ENCODE peak calls at places on chromosomes 4 and X, in five cellular contexts. F, D, T, J and N are unnamed samples.

GRCh38 chrX:65866146-65866545 is 173.7 kb downstream of the VSIG4 start:
- DNase-seq in F (no peak), D (no peak), T (no peak), J (no peak), N (no peak)

GRCh38 chr4:41319553-41319952 is 62.8 kb downstream of the UCHL1 start:
- DNase-seq in F (peak; percentile 40), D (no peak), T (no peak), J (peak; percentile 10), N (no peak)

GRCh38 chr4:48937033-48937432 is 30.5 kb upstream of the OCIAD2 start:
- DNase-seq in F (no peak), D (no peak), T (no peak), J (no peak), N (no peak)

GRCh38 chrX:67601771-67602170 is 58.0 kb downstream of the AR start:
- DNase-seq in F (no peak), D (peak; percentile 23), T (no peak), J (no peak), N (peak; percentile 21)

GRCh38 chrX:15956684-15957083 is 102.1 kb upstream of the AP1S2 start:
- DNase-seq in F (peak; percentile 71), D (peak; percentile 37), T (no peak), J (no peak), N (no peak)

GRCh38 chr4:80897537-80898303 is 132.8 kb upstream of the BMP3 start:
- DNase-seq in F (peak; percentile 6), D (no peak), T (no peak), J (no peak), N (no peak)

GRCh38 chr4:39648827-39649558 is 10.3 kb upstream of the SMIM14 start:
- DNase-seq in F (no peak), D (no peak), T (no peak), J (no peak), N (no peak)

GRCh38 chr4:23040539-23040938 is 347.8 kb downstream of the GBA3 start:
- DNase-seq in F (no peak), D (no peak), T (no peak), J (no peak), N (no peak)

GRCh38 chrX:134520860-134521390 is 61.0 kb downstream of the HPRT1 start:
- DNase-seq in F (peak; percentile 74), D (peak; percentile 73), T (peak; percentile 81), J (peak; percentile 34), N (peak; percentile 41)

GRCh38 chr4:164481306-164482091 is 272.4 kb upstream of the SMIM31 start:
- DNase-seq in F (no peak), D (no peak), T (no peak), J (no peak), N (no peak)

GRCh38 chr4:153497091-153497531 is 31.0 kb downstream of the TMEM131L start:
- DNase-seq in F (peak; percentile 53), D (no peak), T (peak; percentile 47), J (peak; percentile 58), N (no peak)

GRCh38 chrX:54492340-54492739 is 3.7 kb downstream of the FGD1 start:
- DNase-seq in F (peak; percentile 60), D (peak; percentile 56), T (peak; percentile 53), J (no peak), N (peak; percentile 58)

GRCh38 chrX:116272881-116273280 is 102.3 kb downstream of the AGTR2 start:
- DNase-seq in F (peak; percentile 54), D (no peak), T (peak; percentile 13), J (no peak), N (no peak)

GRCh38 chr4:185895866-185896265 is 83.9 kb upstream of the SORBS2 start:
- DNase-seq in F (no peak), D (no peak), T (no peak), J (no peak), N (no peak)

GRCh38 chrX:25158635-25159034 is 142.9 kb upstream of the ARX start:
- DNase-seq in F (peak; percentile 67), D (peak; percentile 72), T (peak; percentile 3), J (no peak), N (no peak)

GRCh38 chr4:163492951-163493504 is 1.5 kb upstream of the TMA16 start:
- DNase-seq in F (peak; percentile 13), D (no peak), T (peak; percentile 7), J (no peak), N (no peak)

GRCh38 chrX:153769158-153769864 is 5.3 kb downstream of the PLXNB3 start:
- DNase-seq in F (no peak), D (no peak), T (no peak), J (no peak), N (no peak)

GRCh38 chrX:48934581-48935331 is 15.9 kb upstream of the PIM2 start:
- DNase-seq in F (no peak), D (no peak), T (no peak), J (no peak), N (no peak)

GRCh38 chrX:136639506-136640176 is 8.3 kb upstream of the CD40LG start:
- DNase-seq in F (no peak), D (peak; percentile 6), T (peak; percentile 13), J (no peak), N (peak; percentile 30)

GRCh38 chrX:106862972-106863688 is 40.0 kb downstream of the RIPPLY1 start:
- DNase-seq in F (peak; percentile 46), D (no peak), T (peak; percentile 0), J (peak; percentile 3), N (no peak)

GRCh38 chr4:14415146-14415545 is 587.1 kb upstream of the CPEB2 start:
- DNase-seq in F (peak; percentile 39), D (peak; percentile 66), T (peak; percentile 51), J (no peak), N (no peak)

GRCh38 chr4:177339794-177340374 is 30.2 kb downstream of the NEIL3 start:
- DNase-seq in F (peak; percentile 55), D (peak; percentile 53), T (peak; percentile 66), J (peak; percentile 29), N (peak; percentile 55)

GRCh38 chr4:46937493-46937892 is 28.4 kb upstream of the COX7B2 start:
- DNase-seq in F (peak; percentile 22), D (no peak), T (peak; percentile 2), J (no peak), N (no peak)
- TF ChIP-seq CTCF in F (no peak), D (peak; percentile 32), T (peak; percentile 35), J (no peak), N (peak; percentile 60)

DNA sequence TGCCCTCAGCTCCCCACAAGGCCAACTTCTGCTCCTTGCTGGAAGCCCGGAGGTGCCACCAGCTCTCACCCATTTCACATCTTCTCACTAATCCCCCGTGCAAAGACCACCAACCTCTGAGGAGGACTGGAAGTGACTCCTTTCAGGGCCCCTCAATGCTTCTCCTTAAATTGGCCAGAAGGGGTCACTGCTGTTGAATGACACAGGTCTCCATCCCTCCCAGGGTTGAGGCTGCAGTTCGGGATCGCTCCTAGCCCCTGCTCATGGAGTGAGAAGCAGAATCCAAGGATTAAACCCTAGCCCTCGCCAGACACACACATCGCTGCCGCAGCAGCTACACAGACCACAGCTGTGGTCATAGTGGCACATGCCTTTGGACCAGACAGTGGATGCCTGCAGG is 279.5 kb upstream of the TAPT1 start:
- DNase-seq in F (peak; percentile 23), D (no peak), T (peak; percentile 46), J (no peak), N (peak; percentile 2)
- TF ChIP-seq CTCF in F (no peak), D (peak; percentile 36), T (peak; percentile 44), J (peak; percentile 31), N (peak; percentile 66)

DNA sequence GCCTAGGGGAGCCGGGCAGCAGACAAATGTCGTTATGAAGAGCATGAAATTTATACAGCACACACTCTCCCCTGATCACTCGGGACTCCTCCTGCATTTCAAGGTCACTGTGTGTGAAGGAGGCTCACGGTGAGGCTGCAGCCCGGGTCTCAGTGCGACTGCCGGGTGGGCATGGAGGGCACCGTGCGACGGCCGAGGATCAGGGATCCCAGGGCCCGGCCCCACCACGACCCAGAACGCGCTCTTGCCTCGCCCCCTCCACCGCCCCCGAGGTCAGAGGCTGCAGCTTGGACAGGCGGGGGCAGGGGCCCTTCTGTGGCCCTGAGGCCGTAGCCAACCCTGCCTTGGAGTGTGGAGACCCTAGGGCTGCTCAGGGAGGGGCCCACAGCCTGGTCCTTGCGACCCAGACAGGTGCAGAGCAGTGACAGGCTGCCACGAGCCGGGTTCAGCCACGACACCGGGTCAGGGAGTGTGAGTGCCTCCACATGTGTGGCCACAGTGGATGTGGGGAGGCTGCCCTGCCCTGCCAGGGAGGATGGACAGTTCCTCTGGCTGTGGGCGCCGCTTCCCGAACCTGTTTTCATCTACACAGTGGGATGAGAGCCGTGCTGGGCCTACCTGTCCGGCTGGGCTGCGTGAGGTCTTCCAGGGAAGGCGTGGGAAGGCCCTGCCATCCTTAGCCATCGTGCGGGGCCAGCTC is 89.3 kb upstream of the NKX1-1 start:
- DNase-seq in F (no peak), D (no peak), T (no peak), J (no peak), N (no peak)
- TF ChIP-seq CTCF in F (no peak), D (no peak), T (no peak), J (no peak), N (no peak)

GRCh38 chrX:19334945-19335626 is 8.6 kb upstream of the PDHA1 start:
- DNase-seq in F (peak; percentile 33), D (peak; percentile 28), T (no peak), J (peak; percentile 75), N (peak; percentile 14)
- TF ChIP-seq CTCF in F (peak; percentile 36), D (peak; percentile 42), T (peak; percentile 27), J (peak; percentile 60), N (peak; percentile 68)